ENCODE peak calls at places on chromosomes 3 and 15, in five cellular contexts. N is H1, Z is HepG2, K is GM12892, O is GM12878. W is an unnamed sample.
A peak's percentile ranks its signal among the peaks of the same experiment; 100 is the strongest.

GRCh38 chr3:153595186-153595815 is 433.3 kb downstream of the RAP2B start:
- DNase-seq in Z (peak; percentile 18), N (no peak), K (no peak), O (no peak), W (no peak)

GRCh38 chr15:36961956-36962355 is 138.4 kb downstream of the MEIS2 start:
- DNase-seq in N (no peak), Z (no peak), K (no peak), O (no peak), W (no peak)

GRCh38 chr15:95770191-95770590 is 560.3 kb upstream of the NR2F2 start:
- DNase-seq in O (no peak), K (no peak), N (no peak), Z (no peak), W (no peak)

GRCh38 chr15:35486296-35486695 is 59.7 kb downstream of the DPH6 start:
- DNase-seq in N (no peak), Z (no peak), K (no peak), O (no peak), W (no peak)

GRCh38 chr3:49173792-49174170 is 2.4 kb downstream of the KLHDC8B start:
- DNase-seq in Z (no peak), N (no peak), K (no peak), O (no peak), W (no peak)

GRCh38 chr3:109132801-109133473 is 3.6 kb upstream of the C3orf85 start:
- DNase-seq in K (no peak), O (no peak), Z (no peak), N (no peak), W (no peak)

GRCh38 chr3:58518304-58518789 is 18.6 kb downstream of the ACOX2 start:
- DNase-seq in N (no peak), Z (peak; percentile 75), K (no peak), O (no peak), W (no peak)

GRCh38 chr15:80567721-80568157 is 127.4 kb upstream of the ABHD17C start:
- DNase-seq in O (no peak), K (no peak), N (peak; percentile 59), Z (peak; percentile 72), W (no peak)

GRCh38 chr3:106683931-106684330 is 693.3 kb upstream of the CCDC54 start:
- DNase-seq in Z (no peak), N (no peak), K (no peak), O (no peak), W (no peak)

GRCh38 chr3:182969277-182969676 is 11.1 kb downstream of the DCUN1D1 start:
- DNase-seq in Z (no peak), K (no peak), N (no peak), O (no peak), W (no peak)

GRCh38 chr3:41574900-41575299 is 375.6 kb downstream of the CTNNB1 start:
- DNase-seq in N (no peak), O (no peak), Z (no peak), K (no peak), W (no peak)

GRCh38 chr15:96037584-96037983 is 292.9 kb upstream of the NR2F2 start:
- DNase-seq in N (no peak), Z (no peak), K (no peak), O (peak; percentile 93), W (no peak)

GRCh38 chr15:53837263-53837662 is 77.8 kb upstream of the WDR72 start:
- DNase-seq in O (no peak), K (no peak), Z (peak; percentile 63), N (no peak), W (no peak)

GRCh38 chr3:156291269-156292123 is 171.1 kb downstream of the KCNAB1 start:
- DNase-seq in N (no peak), O (no peak), Z (no peak), K (no peak), W (no peak)

GRCh38 chr15:60179786-60180391 is 175.8 kb downstream of the FOXB1 start:
- DNase-seq in K (no peak), Z (peak; percentile 25), O (peak; percentile 3), N (no peak), W (no peak)

GRCh38 chr15:41848595-41848994 is 9.9 kb downstream of the PLA2G4B start:
- DNase-seq in K (no peak), Z (no peak), N (no peak), O (no peak), W (no peak)

GRCh38 chr3:138673641-138674040 is 65.1 kb downstream of the FAIM start:
- DNase-seq in N (no peak), Z (peak; percentile 43), K (no peak), O (no peak), W (no peak)

GRCh38 chr3:133531981-133532380 is 41.5 kb upstream of the CDV3 start:
- DNase-seq in K (no peak), Z (no peak), O (no peak), N (no peak), W (no peak)

GRCh38 chr3:31371464-31371863 is 161.3 kb upstream of the STT3B start:
- DNase-seq in Z (no peak), K (no peak), O (no peak), N (no peak), W (no peak)

GRCh38 chr3:115930922-115931321 is 307.6 kb downstream of the GAP43 start:
- DNase-seq in O (peak; percentile 25), K (no peak), Z (no peak), N (no peak), W (no peak)

GRCh38 chr3:115040673-115041286 is 106.3 kb downstream of the ZBTB20 start:
- DNase-seq in K (no peak), Z (peak; percentile 7), N (no peak), O (peak; percentile 2), W (no peak)

GRCh38 chr3:189787191-189787590 is 156.0 kb downstream of the TP63 start:
- DNase-seq in N (no peak), O (no peak), Z (no peak), K (no peak), W (no peak)

GRCh38 chr3:193452338-193452737 is 73.8 kb upstream of the ATP13A5 start:
- DNase-seq in Z (no peak), O (no peak), K (no peak), N (no peak), W (no peak)

GRCh38 chr15:71812966-71813722 is 2.8 kb downstream of the NR2E3 start:
- DNase-seq in N (no peak), K (no peak), O (no peak), Z (no peak), W (no peak)

GRCh38 chr3:54826255-54826691 is 101.6 kb downstream of the LRTM1 start:
- DNase-seq in N (no peak), O (no peak), K (no peak), Z (no peak), W (no peak)

GRCh38 chr3:193980905-193981304 is 155.0 kb upstream of the HES1 start:
- DNase-seq in Z (no peak), N (no peak), K (no peak), O (no peak), W (no peak)

GRCh38 chr3:36944012-36944640 is 728 bp downstream of the TRANK1 start:
- DNase-seq in O (no peak), N (no peak), Z (no peak), K (peak; percentile 60), W (peak; percentile 57)

DNA sequence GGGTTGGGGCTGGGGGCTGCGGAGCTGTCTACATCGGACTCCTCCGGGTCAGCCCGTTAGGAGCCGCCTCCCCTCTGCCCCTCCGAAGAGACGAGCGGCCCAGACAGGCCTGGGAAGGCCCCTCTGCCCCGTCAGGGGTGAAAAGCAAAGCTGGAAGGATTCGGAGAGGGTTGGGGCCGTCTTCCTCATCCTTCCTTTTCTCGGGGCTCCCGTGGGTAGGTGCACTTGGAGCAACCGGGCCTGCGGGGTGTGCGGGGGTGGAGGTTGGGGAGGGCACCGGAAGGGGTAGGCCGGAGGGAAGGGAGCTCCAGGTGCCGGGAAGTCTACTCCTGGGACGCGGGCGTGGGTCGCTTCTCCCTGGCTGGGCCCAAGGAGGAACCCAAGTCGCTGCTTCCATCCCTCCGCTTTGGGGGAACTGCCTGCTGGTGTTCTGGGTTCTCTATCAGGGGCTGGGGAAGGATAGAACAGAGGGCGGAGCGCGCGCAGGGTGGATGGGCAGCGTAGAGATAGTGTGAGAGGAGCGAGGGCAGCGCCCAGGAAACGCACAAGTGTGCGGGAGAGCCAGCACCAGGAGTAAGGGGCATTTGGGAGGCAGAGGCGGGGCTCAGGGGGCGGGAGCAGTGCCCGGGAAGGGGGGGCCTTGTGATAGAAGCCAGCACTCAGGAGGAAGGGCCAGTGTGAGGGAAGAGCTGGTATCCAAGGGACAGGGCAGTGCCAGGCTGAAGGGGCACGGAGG is 590 bp downstream of the POLR2H start:
- DNase-seq in N (no peak), K (no peak), O (no peak), Z (no peak), W (no peak)
- TF ChIP-seq POLR2A in N (no peak), K (no peak), O (peak; percentile 40), Z (peak; percentile 74), W (no peak)

GRCh38 chr3:72295276-72295973 is 510.5 kb upstream of the PROK2 start:
- DNase-seq in K (no peak), O (no peak), N (no peak), Z (no peak), W (no peak)
- TF ChIP-seq POLR2AphosphoS5 in K (no peak), O (no peak), N (no peak), Z (no peak), W (no peak)

GRCh38 chr3:179452872-179453271 is 1.6 kb upstream of the GNB4 start:
- DNase-seq in N (no peak), O (no peak), K (no peak), Z (no peak), W (no peak)

GRCh38 chr3:179451335-179452165 is at the start of gene GNB4:
- DNase-seq in N (peak; percentile 27), K (peak; percentile 63), O (no peak), Z (no peak), W (peak; percentile 62)

GRCh38 chr3:179450901-179451334 is 352 bp downstream of the GNB4 start:
- DNase-seq in O (no peak), K (no peak), Z (no peak), N (no peak), W (no peak)

GRCh38 chr3:179453967-179454366 is 2.7 kb upstream of the GNB4 start:
- DNase-seq in Z (no peak), N (no peak), K (no peak), O (no peak), W (no peak)

DNA sequence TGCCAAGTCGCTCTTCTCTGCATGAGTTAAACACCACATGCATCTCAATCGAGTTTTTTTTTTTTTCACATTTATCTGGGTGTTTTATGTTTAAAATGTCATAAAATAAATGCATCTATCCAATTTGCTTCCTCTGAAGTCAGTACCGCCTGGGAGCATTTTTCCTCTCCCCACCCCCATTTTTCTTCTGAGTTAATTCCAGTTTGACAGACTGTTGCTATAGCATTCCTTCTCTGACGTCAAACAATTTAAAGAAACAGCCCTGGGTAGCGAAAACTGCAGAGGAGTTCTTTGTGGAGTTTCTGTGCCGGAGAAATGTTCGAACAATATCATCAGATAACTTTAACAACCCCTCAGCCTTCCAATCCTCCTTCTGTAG is 885 bp upstream of the GNB4 start:
- DNase-seq in Z (no peak), K (no peak), N (no peak), O (no peak), W (no peak)
- TF ChIP-seq TAF1 in Z (no peak), K (no peak), N (no peak), O (no peak), W (no peak)

DNA sequence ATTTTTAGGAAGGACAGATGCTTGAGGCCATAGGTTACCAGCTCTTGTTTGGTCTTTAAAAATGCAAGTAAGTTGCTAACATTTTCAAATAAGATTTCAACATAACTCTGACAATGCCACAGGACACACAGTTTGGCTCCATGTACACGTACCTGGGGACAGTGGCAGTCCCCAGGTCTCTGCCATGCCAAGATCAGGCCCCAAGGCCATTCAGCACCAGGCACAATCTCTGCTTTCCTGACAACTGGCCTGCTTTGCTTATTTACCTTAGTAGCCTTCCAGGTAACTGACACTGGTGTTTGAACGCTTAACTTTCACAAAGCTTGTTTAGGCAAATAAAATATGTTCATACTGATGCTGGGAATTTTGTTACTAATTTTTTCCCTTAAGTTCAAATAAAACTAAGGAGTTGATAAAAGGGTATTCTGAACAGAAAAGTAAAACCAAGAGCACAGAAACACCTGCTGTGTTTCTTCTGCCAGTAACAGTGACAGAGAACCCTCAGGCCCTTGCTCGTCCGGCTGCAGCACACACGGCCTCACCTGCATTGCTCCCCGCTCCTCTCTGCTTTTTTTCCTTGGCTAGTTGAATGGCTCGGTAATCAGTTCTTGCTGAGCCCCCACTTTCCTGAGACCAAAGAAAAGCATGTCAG is 16.5 kb downstream of the ZXDC start:
- DNase-seq in N (no peak), Z (no peak), O (no peak), K (no peak), W (no peak)
- TF ChIP-seq POLR2A in N (no peak), Z (no peak), O (no peak), K (no peak), W (no peak)

W was measured in GM12891.